ENCODE peak calls at places on chromosomes 2 and 18, in six cellular contexts. One of them, this sample, is unnamed.
A peak's percentile ranks its signal among the peaks of the same experiment; 100 is the strongest.

GRCh38 chr2:29166237-29166630 is 51.0 kb downstream of the CLIP4 start:
- DNase-seq in breast epithelium: no peak
- DNase-seq in activated CD8-positive, alpha-beta T cell treated with anti-CD3 and anti-CD28 coated beads for 36 hours: no peak
- DNase-seq in right atrium auricular region: no peak
- DNase-seq in IMR-90: peak; percentile 15
- DNase-seq in prostate gland: no peak
- DNase-seq in this sample: no peak

GRCh38 chr2:225735844-225736243 is 336.3 kb downstream of the NYAP2 start:
- DNase-seq in breast epithelium: no peak
- DNase-seq in activated CD8-positive, alpha-beta T cell treated with anti-CD3 and anti-CD28 coated beads for 36 hours: no peak
- DNase-seq in right atrium auricular region: no peak
- DNase-seq in IMR-90: peak; percentile 95
- DNase-seq in prostate gland: no peak
- DNase-seq in this sample: no peak

GRCh38 chr18:42024131-42024530 is 69.1 kb downstream of the PIK3C3 start:
- DNase-seq in breast epithelium: no peak
- DNase-seq in activated CD8-positive, alpha-beta T cell treated with anti-CD3 and anti-CD28 coated beads for 36 hours: no peak
- DNase-seq in right atrium auricular region: no peak
- DNase-seq in IMR-90: no peak
- DNase-seq in prostate gland: no peak
- DNase-seq in this sample: no peak

GRCh38 chr2:195674491-195675226 is 17.6 kb downstream of the SLC39A10 start:
- DNase-seq in breast epithelium: no peak
- DNase-seq in activated CD8-positive, alpha-beta T cell treated with anti-CD3 and anti-CD28 coated beads for 36 hours: no peak
- DNase-seq in right atrium auricular region: no peak
- DNase-seq in IMR-90: peak; percentile 85
- DNase-seq in prostate gland: no peak
- DNase-seq in this sample: no peak

GRCh38 chr2:132252191-132252893 is 90.6 kb upstream of the ANKRD30BL start:
- DNase-seq in breast epithelium: no peak
- DNase-seq in activated CD8-positive, alpha-beta T cell treated with anti-CD3 and anti-CD28 coated beads for 36 hours: no peak
- DNase-seq in right atrium auricular region: no peak
- DNase-seq in IMR-90: no peak
- DNase-seq in prostate gland: no peak
- DNase-seq in this sample: no peak

GRCh38 chr2:74441111-74441689 is 537 bp downstream of the RTKN start:
- DNase-seq in breast epithelium: peak; percentile 42
- DNase-seq in activated CD8-positive, alpha-beta T cell treated with anti-CD3 and anti-CD28 coated beads for 36 hours: no peak
- DNase-seq in right atrium auricular region: no peak
- DNase-seq in IMR-90: no peak
- DNase-seq in prostate gland: no peak
- DNase-seq in this sample: no peak

GRCh38 chr18:9029131-9029530 is 73.4 kb upstream of the NDUFV2 start:
- DNase-seq in breast epithelium: no peak
- DNase-seq in activated CD8-positive, alpha-beta T cell treated with anti-CD3 and anti-CD28 coated beads for 36 hours: no peak
- DNase-seq in right atrium auricular region: no peak
- DNase-seq in IMR-90: no peak
- DNase-seq in prostate gland: no peak
- DNase-seq in this sample: no peak

GRCh38 chr2:171139860-171140259 is 20.8 kb downstream of the TLK1 start:
- DNase-seq in breast epithelium: no peak
- DNase-seq in activated CD8-positive, alpha-beta T cell treated with anti-CD3 and anti-CD28 coated beads for 36 hours: no peak
- DNase-seq in right atrium auricular region: no peak
- DNase-seq in IMR-90: no peak
- DNase-seq in prostate gland: no peak
- DNase-seq in this sample: no peak

GRCh38 chr2:17518212-17519154 is at the start of gene RAD51AP2:
- DNase-seq in breast epithelium: peak; percentile 81
- DNase-seq in activated CD8-positive, alpha-beta T cell treated with anti-CD3 and anti-CD28 coated beads for 36 hours: peak; percentile 60
- DNase-seq in right atrium auricular region: peak; percentile 91
- DNase-seq in IMR-90: peak; percentile 66
- DNase-seq in prostate gland: peak; percentile 73
- DNase-seq in this sample: no peak

DNA sequence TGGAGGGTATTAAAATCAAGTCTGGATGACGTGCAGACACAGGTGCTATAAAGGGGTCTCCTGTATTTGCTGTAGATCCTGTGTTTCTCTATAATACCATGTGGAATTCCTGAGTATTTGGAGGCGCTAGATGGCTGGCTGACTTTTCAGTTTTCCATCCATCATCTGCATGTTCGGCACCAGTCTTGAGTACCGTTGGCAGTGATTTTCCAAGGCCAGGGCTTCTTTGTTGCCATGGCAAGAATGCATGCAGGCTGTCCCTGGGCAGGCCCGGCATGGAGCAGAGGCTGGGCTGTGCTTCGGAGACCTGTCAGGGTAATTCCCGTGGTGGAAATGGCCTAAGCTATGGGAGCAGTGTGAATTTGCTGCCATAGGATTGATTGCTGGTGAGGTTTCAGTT is 405.9 kb upstream of the HS6ST1 start:
- DNase-seq in breast epithelium: no peak
- DNase-seq in activated CD8-positive, alpha-beta T cell treated with anti-CD3 and anti-CD28 coated beads for 36 hours: no peak
- DNase-seq in right atrium auricular region: no peak
- DNase-seq in IMR-90: no peak
- DNase-seq in prostate gland: no peak
- DNase-seq in this sample: no peak
- TF ChIP-seq CTCF in breast epithelium: no peak
- TF ChIP-seq CTCF in activated CD8-positive, alpha-beta T cell treated with anti-CD3 and anti-CD28 coated beads for 36 hours: no peak
- TF ChIP-seq CTCF in right atrium auricular region: no peak
- TF ChIP-seq CTCF in IMR-90: no peak
- TF ChIP-seq CTCF in prostate gland: no peak
- TF ChIP-seq CTCF in this sample: no peak

DNA sequence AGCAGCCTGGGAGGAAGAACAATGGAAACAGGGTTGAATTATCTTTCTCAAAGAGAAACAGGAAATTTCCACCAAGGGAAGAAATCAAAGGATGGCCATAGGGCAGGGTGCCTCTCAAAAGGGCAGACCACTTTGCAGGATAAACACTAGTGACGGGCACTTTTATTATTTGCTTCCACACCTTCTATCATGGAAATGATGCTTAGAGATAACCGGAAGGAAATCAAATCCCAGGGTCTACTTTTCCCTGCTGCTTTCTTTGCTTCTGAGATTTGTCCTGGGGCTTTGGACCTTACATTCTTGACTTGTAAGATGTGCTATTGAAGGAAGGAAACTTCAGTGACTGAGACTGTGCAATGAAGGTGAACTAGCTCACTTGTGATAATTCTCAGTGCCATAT is 1.1 kb upstream of the SCN9A start:
- DNase-seq in breast epithelium: no peak
- DNase-seq in activated CD8-positive, alpha-beta T cell treated with anti-CD3 and anti-CD28 coated beads for 36 hours: no peak
- DNase-seq in right atrium auricular region: no peak
- DNase-seq in IMR-90: no peak
- DNase-seq in prostate gland: no peak
- DNase-seq in this sample: no peak
- TF ChIP-seq CTCF in breast epithelium: no peak
- TF ChIP-seq CTCF in activated CD8-positive, alpha-beta T cell treated with anti-CD3 and anti-CD28 coated beads for 36 hours: no peak
- TF ChIP-seq CTCF in right atrium auricular region: no peak
- TF ChIP-seq CTCF in IMR-90: no peak
- TF ChIP-seq CTCF in prostate gland: no peak
- TF ChIP-seq CTCF in this sample: no peak

GRCh38 chr2:15748736-15749323 is 157.2 kb downstream of the DDX1 start:
- DNase-seq in breast epithelium: no peak
- DNase-seq in activated CD8-positive, alpha-beta T cell treated with anti-CD3 and anti-CD28 coated beads for 36 hours: peak; percentile 36
- DNase-seq in right atrium auricular region: no peak
- DNase-seq in IMR-90: no peak
- DNase-seq in prostate gland: no peak
- DNase-seq in this sample: no peak
- TF ChIP-seq CTCF in breast epithelium: no peak
- TF ChIP-seq CTCF in activated CD8-positive, alpha-beta T cell treated with anti-CD3 and anti-CD28 coated beads for 36 hours: peak; percentile 40
- TF ChIP-seq CTCF in right atrium auricular region: peak; percentile 55
- TF ChIP-seq CTCF in IMR-90: no peak
- TF ChIP-seq CTCF in prostate gland: no peak
- TF ChIP-seq CTCF in this sample: no peak

DNA sequence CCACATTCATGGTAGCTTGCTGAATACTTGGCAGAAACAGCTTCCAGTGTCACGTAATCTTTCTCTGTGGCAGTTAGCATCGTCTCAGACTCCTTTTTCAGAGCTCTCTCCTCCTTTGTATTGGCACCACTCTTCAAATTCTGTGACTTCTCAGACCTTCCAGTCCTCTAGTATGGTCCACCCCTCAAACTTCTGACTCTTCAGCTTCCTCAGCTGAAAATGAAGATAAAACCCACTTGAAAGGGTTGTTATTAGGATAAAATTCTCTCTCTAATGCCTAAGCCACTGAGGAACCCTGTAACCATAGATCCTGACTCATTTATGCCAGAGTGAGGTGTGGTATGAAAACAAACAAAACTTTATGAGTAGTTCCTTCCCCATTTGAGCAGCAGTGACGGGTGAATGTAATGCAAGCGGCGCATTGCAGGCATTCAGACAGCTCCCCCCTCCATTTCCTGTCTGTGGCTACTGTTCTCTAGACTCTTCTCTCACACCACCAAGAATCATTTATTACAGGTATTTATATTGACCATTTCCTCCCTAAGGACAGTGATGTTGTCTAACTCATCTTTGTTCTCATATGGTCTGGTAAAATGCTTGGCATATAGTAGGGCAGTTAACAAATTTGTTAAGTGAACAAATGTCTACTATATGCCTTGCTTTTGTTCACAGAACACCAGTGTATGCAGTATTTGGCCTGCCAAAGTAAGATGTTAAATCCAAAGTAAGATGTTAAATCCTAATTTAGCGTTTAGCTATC is 35.3 kb downstream of the GALNT1 start:
- DNase-seq in breast epithelium: no peak
- DNase-seq in activated CD8-positive, alpha-beta T cell treated with anti-CD3 and anti-CD28 coated beads for 36 hours: peak; percentile 85
- DNase-seq in right atrium auricular region: no peak
- DNase-seq in IMR-90: peak; percentile 92
- DNase-seq in prostate gland: no peak
- DNase-seq in this sample: peak; percentile 41
- TF ChIP-seq CTCF in breast epithelium: no peak
- TF ChIP-seq CTCF in activated CD8-positive, alpha-beta T cell treated with anti-CD3 and anti-CD28 coated beads for 36 hours: no peak
- TF ChIP-seq CTCF in right atrium auricular region: no peak
- TF ChIP-seq CTCF in IMR-90: no peak
- TF ChIP-seq CTCF in prostate gland: no peak
- TF ChIP-seq CTCF in this sample: no peak

This sample was measured in natural killer cell.